ENCODE peak calls at places on chromosomes 7 and 10, in eight cellular contexts. One of them, this sample, is unnamed. For H3K4me1, the result is how much of the 10 kb centered on the place peaks cover.

GRCh38 chr7:55073051-55073511 is 54.3 kb downstream of the EGFR start:
- DNase-seq in sigmoid colon: no peak
- DNase-seq in spleen: no peak
- DNase-seq in HepG2: no peak
- DNase-seq in GM23338: no peak
- DNase-seq in endothelial cell of umbilical vein: no peak
- DNase-seq in HCT116: no peak
- DNase-seq in SK-N-SH: no peak
- DNase-seq in this sample: no peak

GRCh38 chr7:12067156-12067831 is 143.8 kb upstream of the TMEM106B start:
- DNase-seq in endothelial cell of umbilical vein: peak
- DNase-seq in GM23338: peak
- DNase-seq in SK-N-SH: peak
- DNase-seq in HepG2: peak
- DNase-seq in HCT116: peak
- DNase-seq in spleen: no peak
- DNase-seq in sigmoid colon: peak
- DNase-seq in this sample: no peak

GRCh38 chr10:119022846-119023552 is 6.5 kb upstream of the NANOS1 start:
- DNase-seq in HepG2: no peak
- DNase-seq in endothelial cell of umbilical vein: no peak
- DNase-seq in SK-N-SH: peak
- DNase-seq in GM23338: peak
- DNase-seq in spleen: no peak
- DNase-seq in HCT116: no peak
- DNase-seq in sigmoid colon: no peak
- DNase-seq in this sample: no peak

GRCh38 chr7:30771859-30772429 is 727 bp downstream of the MINDY4 start:
- DNase-seq in HepG2: no peak
- DNase-seq in sigmoid colon: no peak
- DNase-seq in spleen: no peak
- DNase-seq in HCT116: no peak
- DNase-seq in endothelial cell of umbilical vein: peak
- DNase-seq in SK-N-SH: peak
- DNase-seq in GM23338: no peak
- DNase-seq in this sample: no peak

GRCh38 chr7:74372511-74373111 is 81.1 kb upstream of the GTF2IRD1 start:
- DNase-seq in HepG2: no peak
- DNase-seq in SK-N-SH: no peak
- DNase-seq in GM23338: peak
- DNase-seq in sigmoid colon: peak
- DNase-seq in spleen: no peak
- DNase-seq in endothelial cell of umbilical vein: no peak
- DNase-seq in HCT116: no peak
- DNase-seq in this sample: no peak

GRCh38 chr10:33487014-33487776 is 152.7 kb upstream of the NRP1 start:
- DNase-seq in endothelial cell of umbilical vein: no peak
- DNase-seq in HCT116: no peak
- DNase-seq in SK-N-SH: no peak
- DNase-seq in HepG2: no peak
- DNase-seq in GM23338: no peak
- DNase-seq in sigmoid colon: no peak
- DNase-seq in spleen: no peak
- DNase-seq in this sample: no peak

GRCh38 chr10:58063854-58064480 is 203.7 kb downstream of the IPMK start:
- DNase-seq in GM23338: no peak
- DNase-seq in HepG2: no peak
- DNase-seq in sigmoid colon: no peak
- DNase-seq in SK-N-SH: no peak
- DNase-seq in HCT116: no peak
- DNase-seq in spleen: no peak
- DNase-seq in endothelial cell of umbilical vein: no peak
- DNase-seq in this sample: no peak

GRCh38 chr7:94130716-94131115 is 126.6 kb upstream of the BET1 start:
- DNase-seq in spleen: no peak
- DNase-seq in HepG2: no peak
- DNase-seq in SK-N-SH: no peak
- DNase-seq in GM23338: no peak
- DNase-seq in endothelial cell of umbilical vein: no peak
- DNase-seq in HCT116: no peak
- DNase-seq in sigmoid colon: no peak
- DNase-seq in this sample: no peak

GRCh38 chr7:52771177-52771576 is 264.3 kb upstream of the POM121L12 start:
- DNase-seq in HCT116: no peak
- DNase-seq in HepG2: no peak
- DNase-seq in GM23338: no peak
- DNase-seq in SK-N-SH: no peak
- DNase-seq in endothelial cell of umbilical vein: no peak
- DNase-seq in spleen: no peak
- DNase-seq in sigmoid colon: no peak
- DNase-seq in this sample: no peak

GRCh38 chr7:107870427-107871000 is 20.5 kb upstream of the DLD start:
- DNase-seq in sigmoid colon: no peak
- DNase-seq in GM23338: no peak
- DNase-seq in spleen: no peak
- DNase-seq in endothelial cell of umbilical vein: no peak
- DNase-seq in SK-N-SH: no peak
- DNase-seq in HepG2: no peak
- DNase-seq in HCT116: no peak
- DNase-seq in this sample: no peak

GRCh38 chr10:68188835-68189234 is 43.1 kb downstream of the ATOH7 start:
- DNase-seq in SK-N-SH: no peak
- DNase-seq in GM23338: no peak
- DNase-seq in HepG2: no peak
- DNase-seq in sigmoid colon: no peak
- DNase-seq in endothelial cell of umbilical vein: no peak
- DNase-seq in spleen: no peak
- DNase-seq in HCT116: no peak
- DNase-seq in this sample: no peak

GRCh38 chr7:51102828-51103227 is 213.8 kb downstream of the COBL start:
- DNase-seq in HCT116: no peak
- DNase-seq in spleen: no peak
- DNase-seq in sigmoid colon: no peak
- DNase-seq in SK-N-SH: no peak
- DNase-seq in GM23338: no peak
- DNase-seq in endothelial cell of umbilical vein: no peak
- DNase-seq in HepG2: no peak
- DNase-seq in this sample: no peak

GRCh38 chr10:92572362-92573090 is 1.4 kb downstream of the IDE start:
- DNase-seq in GM23338: no peak
- DNase-seq in SK-N-SH: peak
- DNase-seq in HepG2: no peak
- DNase-seq in spleen: no peak
- DNase-seq in HCT116: no peak
- DNase-seq in endothelial cell of umbilical vein: peak
- DNase-seq in sigmoid colon: no peak
- DNase-seq in this sample: no peak

GRCh38 chr10:94225589-94225988 is 137.2 kb downstream of the NOC3L start:
- DNase-seq in HepG2: no peak
- DNase-seq in endothelial cell of umbilical vein: peak
- DNase-seq in sigmoid colon: no peak
- DNase-seq in spleen: no peak
- DNase-seq in GM23338: peak
- DNase-seq in SK-N-SH: no peak
- DNase-seq in HCT116: no peak
- DNase-seq in this sample: no peak

GRCh38 chr10:44394696-44395383 is 9.9 kb upstream of the CXCL12 start:
- DNase-seq in SK-N-SH: no peak
- DNase-seq in GM23338: no peak
- DNase-seq in spleen: peak
- DNase-seq in endothelial cell of umbilical vein: no peak
- DNase-seq in HCT116: no peak
- DNase-seq in HepG2: no peak
- DNase-seq in sigmoid colon: peak
- DNase-seq in this sample: peak

GRCh38 chr7:41987-42386 is 150.4 kb upstream of the FAM20C start:
- DNase-seq in HCT116: no peak
- DNase-seq in GM23338: no peak
- DNase-seq in SK-N-SH: no peak
- DNase-seq in HepG2: no peak
- DNase-seq in spleen: no peak
- DNase-seq in sigmoid colon: no peak
- DNase-seq in endothelial cell of umbilical vein: no peak
- DNase-seq in this sample: no peak

GRCh38 chr7:18610331-18610948 is 114.9 kb downstream of the HDAC9 start:
- DNase-seq in GM23338: peak
- DNase-seq in spleen: no peak
- DNase-seq in sigmoid colon: no peak
- DNase-seq in HepG2: peak
- DNase-seq in endothelial cell of umbilical vein: peak
- DNase-seq in HCT116: peak
- DNase-seq in SK-N-SH: peak
- DNase-seq in this sample: no peak

GRCh38 chr10:49652416-49653385 is 26.8 kb upstream of the C10orf53 start:
- DNase-seq in endothelial cell of umbilical vein: no peak
- DNase-seq in HepG2: no peak
- DNase-seq in SK-N-SH: no peak
- DNase-seq in HCT116: no peak
- DNase-seq in spleen: no peak
- DNase-seq in sigmoid colon: no peak
- DNase-seq in GM23338: no peak
- DNase-seq in this sample: no peak

GRCh38 chr7:138204285-138204988 is 128.2 kb downstream of the AKR1D1 start:
- DNase-seq in GM23338: no peak
- DNase-seq in HCT116: no peak
- DNase-seq in SK-N-SH: peak
- DNase-seq in endothelial cell of umbilical vein: peak
- DNase-seq in sigmoid colon: no peak
- DNase-seq in HepG2: no peak
- DNase-seq in spleen: no peak
- DNase-seq in this sample: no peak

GRCh38 chr10:95246582-95247051 is 44.2 kb downstream of the PDLIM1 start:
- DNase-seq in spleen: peak
- DNase-seq in HCT116: peak
- DNase-seq in sigmoid colon: peak
- DNase-seq in endothelial cell of umbilical vein: peak
- DNase-seq in GM23338: peak
- DNase-seq in SK-N-SH: peak
- DNase-seq in HepG2: peak
- DNase-seq in this sample: no peak

GRCh38 chr10:3465406-3465891 is 292.9 kb upstream of the PITRM1 start:
- DNase-seq in HepG2: no peak
- DNase-seq in GM23338: no peak
- DNase-seq in endothelial cell of umbilical vein: peak
- DNase-seq in HCT116: no peak
- DNase-seq in SK-N-SH: no peak
- DNase-seq in sigmoid colon: no peak
- DNase-seq in spleen: no peak
- DNase-seq in this sample: peak

GRCh38 chr10:70343712-70344111 is 38.7 kb downstream of the LRRC20 start:
- DNase-seq in endothelial cell of umbilical vein: no peak
- DNase-seq in HCT116: no peak
- DNase-seq in sigmoid colon: peak
- DNase-seq in GM23338: no peak
- DNase-seq in HepG2: no peak
- DNase-seq in SK-N-SH: no peak
- DNase-seq in spleen: peak
- DNase-seq in this sample: no peak

GRCh38 chr10:70346155-70346554 is 36.3 kb downstream of the LRRC20 start:
- DNase-seq in sigmoid colon: no peak
- DNase-seq in GM23338: no peak
- DNase-seq in HepG2: no peak
- DNase-seq in endothelial cell of umbilical vein: no peak
- DNase-seq in SK-N-SH: no peak
- DNase-seq in spleen: no peak
- DNase-seq in HCT116: no peak
- DNase-seq in this sample: no peak

GRCh38 chr10:70341016-70341415 is 41.4 kb downstream of the LRRC20 start:
- DNase-seq in SK-N-SH: no peak
- DNase-seq in spleen: no peak
- DNase-seq in endothelial cell of umbilical vein: no peak
- DNase-seq in HCT116: no peak
- DNase-seq in HepG2: no peak
- DNase-seq in GM23338: no peak
- DNase-seq in sigmoid colon: no peak
- DNase-seq in this sample: no peak

GRCh38 chr10:70343312-70343711 is 39.1 kb downstream of the LRRC20 start:
- DNase-seq in HepG2: no peak
- DNase-seq in endothelial cell of umbilical vein: no peak
- DNase-seq in spleen: peak
- DNase-seq in sigmoid colon: peak
- DNase-seq in GM23338: no peak
- DNase-seq in HCT116: no peak
- DNase-seq in SK-N-SH: no peak
- DNase-seq in this sample: no peak

GRCh38 chr10:70344144-70344543 is 38.3 kb downstream of the LRRC20 start:
- DNase-seq in spleen: peak
- DNase-seq in HCT116: no peak
- DNase-seq in endothelial cell of umbilical vein: no peak
- DNase-seq in GM23338: no peak
- DNase-seq in HepG2: no peak
- DNase-seq in SK-N-SH: no peak
- DNase-seq in sigmoid colon: no peak
- DNase-seq in this sample: no peak
- H3K4me1 ChIP-seq in spleen: under half
- H3K4me1 ChIP-seq in HCT116: under half
- H3K4me1 ChIP-seq in endothelial cell of umbilical vein: under half
- H3K4me1 ChIP-seq in GM23338: under half
- H3K4me1 ChIP-seq in HepG2: under half
- H3K4me1 ChIP-seq in SK-N-SH: under half
- H3K4me1 ChIP-seq in sigmoid colon: under half
- H3K4me1 ChIP-seq in this sample: under half

GRCh38 chr7:25863727-25864116 is 288.3 kb upstream of the NFE2L3 start:
- DNase-seq in endothelial cell of umbilical vein: peak
- DNase-seq in sigmoid colon: no peak
- DNase-seq in HepG2: no peak
- DNase-seq in HCT116: no peak
- DNase-seq in GM23338: no peak
- DNase-seq in spleen: no peak
- DNase-seq in SK-N-SH: no peak
- DNase-seq in this sample: no peak
- TF ChIP-seq POLR2AphosphoS5 in endothelial cell of umbilical vein: no peak
- TF ChIP-seq POLR2AphosphoS5 in sigmoid colon: peak
- TF ChIP-seq POLR2AphosphoS5 in HepG2: no peak
- TF ChIP-seq POLR2AphosphoS5 in HCT116: no peak
- TF ChIP-seq POLR2AphosphoS5 in GM23338: no peak
- TF ChIP-seq POLR2AphosphoS5 in spleen: no peak
- TF ChIP-seq POLR2AphosphoS5 in SK-N-SH: no peak
- TF ChIP-seq POLR2AphosphoS5 in this sample: no peak

GRCh38 chr7:82593780-82594179 is 150.2 kb upstream of the CACNA2D1 start:
- DNase-seq in SK-N-SH: no peak
- DNase-seq in endothelial cell of umbilical vein: peak
- DNase-seq in HCT116: no peak
- DNase-seq in GM23338: no peak
- DNase-seq in sigmoid colon: no peak
- DNase-seq in spleen: no peak
- DNase-seq in HepG2: no peak
- DNase-seq in this sample: no peak
- H3K4me1 ChIP-seq in SK-N-SH: under half
- H3K4me1 ChIP-seq in endothelial cell of umbilical vein: under half
- H3K4me1 ChIP-seq in HCT116: under half
- H3K4me1 ChIP-seq in GM23338: under half
- H3K4me1 ChIP-seq in sigmoid colon: under half
- H3K4me1 ChIP-seq in spleen: under half
- H3K4me1 ChIP-seq in HepG2: under half
- H3K4me1 ChIP-seq in this sample: under half

DNA sequence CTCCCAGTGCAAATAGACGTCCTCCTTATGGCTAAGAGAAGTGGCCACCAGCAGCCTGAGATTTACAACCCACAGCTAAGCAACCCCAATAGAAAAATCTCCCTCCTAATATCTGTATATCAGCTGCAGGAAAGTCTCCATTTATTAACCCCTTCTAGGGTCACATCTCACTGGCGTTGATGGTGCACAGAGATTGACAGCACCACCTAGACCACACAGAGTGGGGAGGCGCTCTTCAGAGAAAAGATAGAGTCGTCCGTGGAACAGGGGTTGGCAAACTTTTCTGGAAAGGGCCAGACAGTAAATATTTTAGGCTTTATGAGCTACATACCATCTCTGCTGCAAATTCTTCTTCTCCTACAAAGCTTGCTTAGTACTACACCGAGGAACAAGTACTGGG is 60.0 kb downstream of the NAMPT start:
- DNase-seq in SK-N-SH: no peak
- DNase-seq in HepG2: no peak
- DNase-seq in GM23338: no peak
- DNase-seq in endothelial cell of umbilical vein: no peak
- DNase-seq in spleen: no peak
- DNase-seq in sigmoid colon: no peak
- DNase-seq in HCT116: no peak
- DNase-seq in this sample: no peak
- TF ChIP-seq POLR2AphosphoS5 in SK-N-SH: no peak
- TF ChIP-seq POLR2AphosphoS5 in HepG2: no peak
- TF ChIP-seq POLR2AphosphoS5 in GM23338: no peak
- TF ChIP-seq POLR2AphosphoS5 in endothelial cell of umbilical vein: no peak
- TF ChIP-seq POLR2AphosphoS5 in spleen: no peak
- TF ChIP-seq POLR2AphosphoS5 in sigmoid colon: no peak
- TF ChIP-seq POLR2AphosphoS5 in HCT116: no peak
- TF ChIP-seq POLR2AphosphoS5 in this sample: no peak

This sample was measured in vagina.